ENCODE peak calls at places on chromosomes 16 and 17, in six cellular contexts. A, I, O, S, Y and U are unnamed samples.

GRCh38 chr17:39935896-39936295 is 8.4 kb downstream of the LRRC3C start:
- DNase-seq in I (no peak), Y (no peak), S (no peak), O (no peak), A (no peak), U (no peak)

GRCh38 chr16:84643180-84643583 is 5.1 kb upstream of the KLHL36 start:
- DNase-seq in A (no peak), S (peak; percentile 35), I (no peak), Y (no peak), O (no peak), U (peak; percentile 73)

GRCh38 chr17:61331178-61331577 is 68.5 kb upstream of the TBX2 start:
- DNase-seq in I (no peak), Y (no peak), O (no peak), A (no peak), S (no peak), U (no peak)

GRCh38 chr17:2789700-2790099 is 6.5 kb upstream of the RAP1GAP2 start:
- DNase-seq in S (no peak), Y (no peak), A (no peak), O (no peak), I (no peak), U (peak; percentile 75)

GRCh38 chr17:66403846-66404597 is 101.6 kb downstream of the PRKCA start:
- DNase-seq in S (no peak), I (no peak), O (no peak), A (no peak), Y (no peak), U (no peak)

GRCh38 chr17:46128453-46128852 is 64.8 kb downstream of the KANSL1 start:
- DNase-seq in Y (no peak), I (no peak), S (no peak), O (no peak), A (no peak), U (no peak)

GRCh38 chr16:85718153-85718477 is 29.4 kb upstream of the GINS2 start:
- DNase-seq in Y (no peak), O (no peak), A (no peak), S (no peak), I (no peak), U (no peak)

GRCh38 chr17:39591958-39592954 is 15.5 kb downstream of the NEUROD2 start:
- DNase-seq in I (peak; percentile 34), O (no peak), A (no peak), Y (peak; percentile 59), S (peak; percentile 68), U (peak; percentile 62)

GRCh38 chr16:10183606-10183959 is 1.4 kb upstream of the GRIN2A start:
- DNase-seq in O (no peak), S (no peak), Y (no peak), A (no peak), I (no peak), U (no peak)

GRCh38 chr17:73929860-73930430 is 273.5 kb upstream of the RPL38 start:
- DNase-seq in S (no peak), O (no peak), Y (no peak), I (no peak), A (no peak), U (no peak)

GRCh38 chr16:22022151-22022550 is 14.2 kb downstream of the MOSMO start:
- DNase-seq in A (no peak), Y (no peak), O (no peak), S (no peak), I (no peak), U (no peak)

GRCh38 chr17:17042851-17043667 is 802 bp downstream of the MPRIP start:
- DNase-seq in I (peak; percentile 64), O (no peak), S (no peak), Y (no peak), A (no peak), U (peak; percentile 45)

GRCh38 chr16:83631006-83631405 is 176.8 kb upstream of the HSBP1 start:
- DNase-seq in A (no peak), Y (no peak), I (no peak), S (no peak), O (no peak), U (no peak)

GRCh38 chr17:10756604-10757003 is 26.8 kb upstream of the TMEM220 start:
- DNase-seq in O (no peak), S (no peak), I (no peak), A (no peak), Y (no peak), U (no peak)

GRCh38 chr17:80738406-80738805 is 193.8 kb downstream of the RPTOR start:
- DNase-seq in I (no peak), S (no peak), A (no peak), O (peak; percentile 34), Y (no peak), U (peak; percentile 90)

GRCh38 chr17:77320046-77320445 is 179.3 kb downstream of the SEC14L1 start:
- DNase-seq in O (no peak), I (no peak), Y (peak; percentile 42), A (no peak), S (no peak), U (peak; percentile 82)

GRCh38 chr16:391885-392335 is 5.1 kb upstream of the NME4 start:
- DNase-seq in Y (peak; percentile 56), O (no peak), S (peak; percentile 60), I (peak; percentile 65), A (peak; percentile 76), U (peak; percentile 76)

GRCh38 chr17:6531575-6531974 is 24.8 kb downstream of the PITPNM3 start:
- DNase-seq in S (no peak), Y (no peak), A (no peak), O (no peak), I (no peak), U (no peak)

GRCh38 chr17:8243827-8244226 is 4.0 kb downstream of the CTC1 start:
- DNase-seq in S (no peak), I (no peak), Y (no peak), A (no peak), O (no peak), U (no peak)

GRCh38 chr16:84637709-84638108 is 10.6 kb upstream of the KLHL36 start:
- DNase-seq in A (no peak), Y (no peak), S (no peak), O (no peak), I (no peak), U (no peak)

GRCh38 chr17:45784583-45785372 is 658 bp downstream of the CRHR1 start:
- DNase-seq in Y (peak; percentile 69), I (peak; percentile 10), A (peak; percentile 54), S (peak; percentile 24), O (no peak), U (peak; percentile 74)

GRCh38 chr16:26742040-26742439 is 324.7 kb upstream of the C16orf82 start:
- DNase-seq in I (no peak), A (no peak), O (no peak), S (no peak), Y (no peak), U (no peak)

GRCh38 chr16:84266451-84266850 is 26.6 kb upstream of the KCNG4 start:
- DNase-seq in O (peak; percentile 21), S (peak; percentile 90), I (peak; percentile 71), Y (peak; percentile 90), A (peak; percentile 74), U (peak; percentile 76)

GRCh38 chr16:74749291-74750055 is 25.1 kb downstream of the FA2H start:
- DNase-seq in O (no peak), A (no peak), S (no peak), Y (no peak), I (no peak), U (no peak)

GRCh38 chr17:16589097-16589969 is 20.3 kb upstream of the ZNF287 start:
- DNase-seq in A (peak; percentile 92), I (peak; percentile 87), S (peak; percentile 75), Y (peak; percentile 87), O (peak; percentile 28), U (peak; percentile 92)

GRCh38 chr16:2015117-2015946 is 4.3 kb upstream of the NPW start:
- DNase-seq in S (peak; percentile 76), O (no peak), Y (no peak), I (no peak), A (no peak), U (peak; percentile 78)

GRCh38 chr17:69575346-69575761 is 160.9 kb downstream of the MAP2K6 start:
- DNase-seq in Y (no peak), A (no peak), I (peak; percentile 82), S (no peak), O (no peak), U (no peak)

GRCh38 chr16:81595676-81596292 is 151.2 kb downstream of the CMIP start:
- DNase-seq in I (peak; percentile 59), S (no peak), Y (no peak), A (no peak), O (no peak), U (no peak)

GRCh38 chr17:74865504-74866197 is 6.0 kb upstream of the GRIN2C start:
- DNase-seq in O (no peak), Y (no peak), I (no peak), A (no peak), S (no peak), U (no peak)

DNA sequence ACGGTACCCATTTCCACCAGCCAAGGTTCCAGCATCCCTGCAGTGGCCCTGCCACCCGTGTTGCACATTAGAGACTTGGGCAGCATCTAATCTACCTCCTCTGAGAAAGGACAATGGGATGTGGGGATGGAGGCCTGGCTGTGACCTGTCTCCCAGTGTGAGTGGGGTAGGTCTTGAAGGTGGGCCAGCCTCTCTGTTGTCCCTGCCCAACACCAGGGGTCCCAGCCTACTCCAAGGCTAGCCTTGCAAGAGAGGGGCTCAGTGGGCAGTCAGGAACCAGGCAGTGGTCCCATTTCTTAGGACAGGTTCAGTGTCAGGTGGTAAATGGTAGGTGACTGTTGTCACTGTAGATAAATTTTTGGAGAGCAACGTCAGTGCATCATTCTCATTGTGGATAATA is 384.5 kb downstream of the SNX29 start:
- DNase-seq in A (no peak), I (no peak), O (no peak), S (no peak), Y (no peak), U (no peak)
- TF ChIP-seq MYC in A (no peak), I (no peak), O (no peak), S (no peak), Y (no peak), U (no peak)

GRCh38 chr16:56741399-56741798 is 11.5 kb downstream of the NUP93 start:
- DNase-seq in I (no peak), S (no peak), Y (no peak), A (no peak), O (no peak), U (no peak)

GRCh38 chr16:56744996-56745640 is 15.2 kb downstream of the NUP93 start:
- DNase-seq in I (no peak), Y (peak; percentile 29), O (no peak), A (no peak), S (peak; percentile 89), U (no peak)

GRCh38 chr16:56742030-56742984 is 12.4 kb downstream of the NUP93 start:
- DNase-seq in A (no peak), S (no peak), I (peak; percentile 49), O (no peak), Y (no peak), U (no peak)

GRCh38 chr16:56747486-56748045 is 17.6 kb downstream of the NUP93 start:
- DNase-seq in O (no peak), A (no peak), I (no peak), S (no peak), Y (no peak), U (no peak)

GRCh38 chr16:56743840-56744239 is 13.9 kb downstream of the NUP93 start:
- DNase-seq in O (no peak), I (peak; percentile 11), Y (no peak), S (no peak), A (no peak), U (no peak)
- TF ChIP-seq MYC in O (no peak), I (no peak), Y (no peak), S (no peak), A (no peak), U (no peak)

GRCh38 chr17:19647697-19648474 is 665 bp upstream of the ALDH3A2 start:
- DNase-seq in I (peak; percentile 72), A (peak; percentile 63), O (peak; percentile 9), Y (no peak), S (peak; percentile 37), U (peak; percentile 97)
- TF ChIP-seq MYC in I (no peak), A (no peak), O (no peak), Y (no peak), S (no peak), U (peak; percentile 89)

GRCh38 chr16:52123063-52123839 is 423.7 kb downstream of the TOX3 start:
- DNase-seq in I (no peak), O (no peak), A (no peak), Y (no peak), S (no peak), U (no peak)
- TF ChIP-seq MYC in I (no peak), O (no peak), A (no peak), Y (no peak), S (no peak), U (no peak)